ENCODE peak calls at places on chromosomes 16 and 17, in six cellular contexts. X is breast epithelium, F is stomach, L is spleen, V is ovary, O is lower leg skin. B is an unnamed sample.

GRCh38 chr17:64231567-64232141 is 31.4 kb downstream of the TEX2 start:
- DNase-seq in X (no peak), O (no peak), F (no peak), V (no peak), L (no peak), B (no peak)

GRCh38 chr16:85627835-85628556 is 14.9 kb downstream of the GSE1 start:
- DNase-seq in L (no peak), V (no peak), F (no peak), X (no peak), O (no peak), B (no peak)

GRCh38 chr16:87335306-87335967 is 18.2 kb upstream of the C16orf95 start:
- DNase-seq in L (no peak), X (no peak), V (no peak), F (no peak), O (no peak), B (no peak)

GRCh38 chr16:19666451-19666850 is 51.6 kb downstream of the KNOP1 start:
- DNase-seq in O (no peak), F (no peak), V (no peak), L (no peak), X (no peak), B (no peak)

GRCh38 chr17:39484178-39484577 is 22.9 kb downstream of the CDK12 start:
- DNase-seq in L (no peak), V (no peak), X (no peak), F (no peak), O (no peak), B (no peak)

GRCh38 chr16:5510819-5511370 is 413.3 kb upstream of the EEF2KMT start:
- DNase-seq in V (no peak), O (no peak), F (no peak), L (no peak), X (peak), B (no peak)

GRCh38 chr17:9332164-9332527 is 243.5 kb downstream of the STX8 start:
- DNase-seq in F (no peak), O (no peak), V (no peak), L (no peak), X (no peak), B (no peak)

GRCh38 chr17:2695961-2696760 is 15.4 kb downstream of the CLUH start:
- DNase-seq in V (no peak), X (no peak), L (peak), O (peak), F (peak), B (peak)

GRCh38 chr16:2777231-2777902 is at the start of gene ELOB:
- DNase-seq in V (peak), L (peak), O (peak), X (peak), F (peak), B (peak)

GRCh38 chr17:5077781-5078105 is 524 bp upstream of the ZFP3 start:
- DNase-seq in X (no peak), V (no peak), F (no peak), L (no peak), O (no peak), B (no peak)

GRCh38 chr16:35642322-35642835 is 2183.0 kb downstream of the TP53TG3F start:
- DNase-seq in X (no peak), L (no peak), V (no peak), O (peak), F (no peak), B (no peak)

GRCh38 chr17:59899099-59899498 is 6.2 kb downstream of the RPS6KB1 start:
- DNase-seq in V (no peak), O (no peak), F (no peak), L (no peak), X (peak), B (no peak)

GRCh38 chr17:17848311-17848710 is 11.5 kb upstream of the SREBF1 start:
- DNase-seq in L (no peak), O (no peak), V (peak), X (no peak), F (no peak), B (no peak)

GRCh38 chr16:56269824-56270684 is 78.8 kb downstream of the GNAO1 start:
- DNase-seq in O (no peak), X (no peak), L (peak), V (no peak), F (no peak), B (peak)

GRCh38 chr17:64008830-64009229 is 10.7 kb downstream of the PRR29 start:
- DNase-seq in F (no peak), O (peak), V (no peak), X (no peak), L (no peak), B (no peak)

GRCh38 chr16:65875362-65876199 is 490.9 kb upstream of the CDH5 start:
- DNase-seq in F (no peak), O (no peak), X (no peak), V (no peak), L (no peak), B (no peak)

GRCh38 chr16:81457326-81458133 is 12.9 kb downstream of the CMIP start:
- DNase-seq in O (no peak), F (no peak), V (no peak), L (no peak), X (no peak), B (no peak)

GRCh38 chr17:76579281-76579680 is 6.4 kb downstream of the ST6GALNAC2 start:
- DNase-seq in X (no peak), F (no peak), O (no peak), L (no peak), V (no peak), B (no peak)

GRCh38 chr17:8109669-8110455 is 8.5 kb downstream of the ALOXE3 start:
- DNase-seq in O (peak), X (peak), L (peak), V (peak), F (peak), B (no peak)

GRCh38 chr16:23835390-23836077 is at the start of gene PRKCB:
- DNase-seq in O (peak), X (peak), V (peak), L (peak), F (peak), B (peak)

GRCh38 chr17:68598545-68598961 is 2.6 kb downstream of the FAM20A start:
- DNase-seq in L (no peak), V (no peak), F (no peak), X (no peak), O (no peak), B (no peak)

GRCh38 chr17:57987582-57988300 is at the start of gene VEZF1:
- DNase-seq in X (peak), O (peak), V (peak), L (peak), F (peak), B (peak)

GRCh38 chr17:74119049-74119580 is 84.4 kb upstream of the RPL38 start:
- DNase-seq in O (peak), F (no peak), V (no peak), X (no peak), L (no peak), B (peak)

GRCh38 chr17:45934044-45934979 is 40.0 kb downstream of the MAPT start:
- DNase-seq in X (no peak), L (no peak), V (no peak), F (no peak), O (no peak), B (no peak)

GRCh38 chr17:38942641-38943040 is 17.2 kb downstream of the LASP1NB start:
- DNase-seq in F (no peak), L (no peak), X (no peak), V (no peak), O (no peak), B (no peak)

GRCh38 chr16:1794221-1794871 is 841 bp upstream of the IGFALS start:
- DNase-seq in V (no peak), F (peak), L (peak), O (no peak), X (no peak), B (peak)

GRCh38 chr17:8745586-8746500 is 1.2 kb upstream of the CCDC42 start:
- DNase-seq in V (peak), F (peak), O (peak), X (peak), L (peak), B (peak)

GRCh38 chr16:88453621-88454314 is 688 bp downstream of the ZFPM1 start:
- DNase-seq in F (no peak), V (no peak), L (peak), O (no peak), X (no peak), B (no peak)

GRCh38 chr17:27861979-27862378 is 31.2 kb downstream of the LYRM9 start:
- DNase-seq in L (no peak), V (no peak), O (no peak), X (no peak), F (no peak), B (no peak)

GRCh38 chr16:66652661-66653060 is 43.9 kb downstream of the CMTM4 start:
- DNase-seq in O (no peak), V (no peak), X (no peak), F (no peak), L (no peak), B (peak)

GRCh38 chr17:51423421-51424160 is 163.2 kb downstream of the UTP18 start:
- DNase-seq in V (no peak), L (no peak), X (no peak), F (no peak), O (no peak), B (no peak)

GRCh38 chr16:79286646-79287423 is 313.7 kb downstream of the MAF start:
- DNase-seq in V (peak), L (peak), F (peak), X (no peak), O (no peak), B (peak)

GRCh38 chr16:85291302-85292148 is 179.3 kb upstream of the CIBAR2 start:
- DNase-seq in F (peak), O (no peak), L (peak), X (no peak), V (no peak), B (peak)

GRCh38 chr16:75250809-75251279 is 580 bp downstream of the BCAR1 start:
- DNase-seq in O (no peak), L (no peak), F (peak), V (no peak), X (no peak), B (peak)

GRCh38 chr17:42659079-42659931 is at the start of gene TUBG2:
- DNase-seq in F (peak), V (peak), L (peak), O (peak), X (peak), B (peak)
- TF ChIP-seq POLR2A in F (no peak), V (peak), L (peak), O (no peak), X (peak), B (peak)

DNA sequence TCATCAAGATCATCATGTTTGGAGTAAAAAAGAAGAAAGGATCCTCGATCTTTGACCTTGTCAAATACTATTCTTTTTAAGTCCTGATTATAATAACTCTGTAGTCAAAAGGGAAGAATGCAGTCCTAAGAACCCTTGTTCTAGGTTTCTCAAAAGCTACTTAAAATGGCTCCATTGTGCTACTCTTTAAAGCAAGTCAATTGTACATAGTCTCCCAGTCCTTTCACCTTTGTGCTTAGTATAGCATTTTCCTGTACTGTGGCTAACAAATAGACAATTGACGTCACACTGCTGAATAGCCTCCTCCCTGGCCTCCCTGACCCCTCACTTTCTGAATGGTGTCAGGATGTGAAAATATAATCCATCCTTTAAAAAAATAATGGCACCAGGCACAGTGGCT is 172.9 kb downstream of the AATF start:
- DNase-seq in X (no peak), V (no peak), L (no peak), F (no peak), O (no peak), B (no peak)
- TF ChIP-seq CTCF in X (no peak), V (no peak), L (no peak), F (no peak), O (no peak), B (no peak)

DNA sequence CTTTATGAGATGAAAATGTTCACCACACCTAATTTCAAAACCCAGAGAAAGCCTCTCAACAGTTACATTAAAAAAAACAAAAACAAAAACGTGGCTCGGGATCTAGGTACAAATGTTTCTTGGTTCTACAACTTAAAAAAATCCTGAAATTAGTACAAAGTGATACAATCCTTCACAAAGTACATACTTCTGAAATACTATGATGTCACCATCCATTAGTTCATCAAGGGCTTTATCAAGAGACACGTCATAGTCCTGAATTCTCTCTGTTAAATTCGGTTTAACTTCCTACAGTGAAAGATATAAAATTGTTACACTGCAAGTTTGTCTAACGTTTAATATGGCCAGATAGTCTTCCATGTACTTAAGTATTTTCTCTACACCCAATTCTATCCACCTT is 18.2 kb downstream of the LITAFD start:
- DNase-seq in V (no peak), O (no peak), L (no peak), F (no peak), X (no peak), B (no peak)
- TF ChIP-seq POLR2A in V (no peak), O (no peak), L (no peak), F (no peak), X (no peak), B (no peak)

GRCh38 chr16:50298075-50298460 is 31.7 kb downstream of the ADCY7 start:
- DNase-seq in F (no peak), X (no peak), V (no peak), O (peak), L (peak), B (peak)
- TF ChIP-seq CTCF in F (no peak), X (no peak), V (no peak), O (no peak), L (no peak), B (no peak)

B was measured in sigmoid colon.